ENCODE peak calls at places on chromosome 12, in four cellular contexts. One of them, this sample, is unnamed.

GRCh38 chr12:68348419-68348818 is 16.3 kb upstream of the MDM1 start:
- DNase-seq in A549: no peak
- DNase-seq in AG04449: no peak
- DNase-seq in heart left ventricle: no peak
- DNase-seq in this sample: no peak

GRCh38 chr12:49040364-49040855 is 20.2 kb downstream of the KMT2D start:
- DNase-seq in A549: no peak
- DNase-seq in AG04449: no peak
- DNase-seq in heart left ventricle: no peak
- DNase-seq in this sample: no peak

GRCh38 chr12:120196363-120196762 is 1.8 kb upstream of the GCN1 start:
- DNase-seq in A549: no peak
- DNase-seq in AG04449: no peak
- DNase-seq in heart left ventricle: no peak
- DNase-seq in this sample: peak

GRCh38 chr12:92139634-92140555 is 5.8 kb downstream of the BTG1 start:
- DNase-seq in A549: no peak
- DNase-seq in AG04449: no peak
- DNase-seq in heart left ventricle: no peak
- DNase-seq in this sample: no peak

GRCh38 chr12:13727707-13728147 is 253.7 kb downstream of the GRIN2B start:
- DNase-seq in A549: no peak
- DNase-seq in AG04449: no peak
- DNase-seq in heart left ventricle: no peak
- DNase-seq in this sample: no peak

GRCh38 chr12:94677778-94678177 is 27.4 kb upstream of the TMCC3 start:
- DNase-seq in A549: no peak
- DNase-seq in AG04449: no peak
- DNase-seq in heart left ventricle: no peak
- DNase-seq in this sample: no peak

GRCh38 chr12:14239350-14239934 is 126.0 kb upstream of the ATF7IP start:
- DNase-seq in A549: no peak
- DNase-seq in AG04449: no peak
- DNase-seq in heart left ventricle: peak
- DNase-seq in this sample: no peak

GRCh38 chr12:77685112-77685511 is 145.6 kb upstream of the NAV3 start:
- DNase-seq in A549: peak
- DNase-seq in AG04449: peak
- DNase-seq in heart left ventricle: peak
- DNase-seq in this sample: no peak

GRCh38 chr12:25718081-25718731 is 165.1 kb upstream of the LMNTD1 start:
- DNase-seq in A549: no peak
- DNase-seq in AG04449: no peak
- DNase-seq in heart left ventricle: no peak
- DNase-seq in this sample: no peak

GRCh38 chr12:39354955-39355354 is 88.0 kb downstream of the KIF21A start:
- DNase-seq in A549: no peak
- DNase-seq in AG04449: no peak
- DNase-seq in heart left ventricle: no peak
- DNase-seq in this sample: no peak

GRCh38 chr12:62841841-62842240 is 93.1 kb downstream of the PPM1H start:
- DNase-seq in A549: no peak
- DNase-seq in AG04449: no peak
- DNase-seq in heart left ventricle: no peak
- DNase-seq in this sample: no peak

GRCh38 chr12:120094485-120094884 is 22.1 kb downstream of the RAB35 start:
- DNase-seq in A549: no peak
- DNase-seq in AG04449: no peak
- DNase-seq in heart left ventricle: no peak
- DNase-seq in this sample: no peak

GRCh38 chr12:52701281-52701680 is 2.0 kb downstream of the KRT77 start:
- DNase-seq in A549: no peak
- DNase-seq in AG04449: no peak
- DNase-seq in heart left ventricle: no peak
- DNase-seq in this sample: no peak

GRCh38 chr12:29961231-29961630 is 177.5 kb upstream of the TMTC1 start:
- DNase-seq in A549: no peak
- DNase-seq in AG04449: no peak
- DNase-seq in heart left ventricle: no peak
- DNase-seq in this sample: no peak

GRCh38 chr12:46387697-46388096 is 15.1 kb upstream of the SLC38A2 start:
- DNase-seq in A549: no peak
- DNase-seq in AG04449: no peak
- DNase-seq in heart left ventricle: no peak
- DNase-seq in this sample: no peak

GRCh38 chr12:104863549-104863948 is 94.5 kb downstream of the SLC41A2 start:
- DNase-seq in A549: no peak
- DNase-seq in AG04449: no peak
- DNase-seq in heart left ventricle: no peak
- DNase-seq in this sample: no peak

GRCh38 chr12:46266382-46266791 is 2.5 kb downstream of the SLC38A1 start:
- DNase-seq in A549: peak
- DNase-seq in AG04449: no peak
- DNase-seq in heart left ventricle: no peak
- DNase-seq in this sample: peak

GRCh38 chr12:39341179-39341578 is 101.7 kb downstream of the KIF21A start:
- DNase-seq in A549: no peak
- DNase-seq in AG04449: no peak
- DNase-seq in heart left ventricle: no peak
- DNase-seq in this sample: no peak

GRCh38 chr12:100779191-100779590 is 15.4 kb upstream of the ANO4 start:
- DNase-seq in A549: no peak
- DNase-seq in AG04449: no peak
- DNase-seq in heart left ventricle: no peak
- DNase-seq in this sample: no peak

GRCh38 chr12:8734873-8735381 is 37.1 kb downstream of the RIMKLB start:
- DNase-seq in A549: no peak
- DNase-seq in AG04449: peak
- DNase-seq in heart left ventricle: no peak
- DNase-seq in this sample: no peak

GRCh38 chr12:94208433-94208921 is 60.1 kb downstream of the PLXNC1 start:
- DNase-seq in A549: no peak
- DNase-seq in AG04449: no peak
- DNase-seq in heart left ventricle: no peak
- DNase-seq in this sample: no peak

GRCh38 chr12:47343684-47344567 is 264.2 kb upstream of the AMIGO2 start:
- DNase-seq in A549: no peak
- DNase-seq in AG04449: peak
- DNase-seq in heart left ventricle: no peak
- DNase-seq in this sample: no peak

GRCh38 chr12:119804011-119804641 is 73.0 kb downstream of the CIT start:
- DNase-seq in A549: peak
- DNase-seq in AG04449: no peak
- DNase-seq in heart left ventricle: peak
- DNase-seq in this sample: peak

GRCh38 chr12:128069359-128069997 is 197.5 kb upstream of the TMEM132C start:
- DNase-seq in A549: peak
- DNase-seq in AG04449: peak
- DNase-seq in heart left ventricle: no peak
- DNase-seq in this sample: peak

GRCh38 chr12:96237465-96238077 is 43.4 kb downstream of the ELK3 start:
- DNase-seq in A549: no peak
- DNase-seq in AG04449: peak
- DNase-seq in heart left ventricle: peak
- DNase-seq in this sample: no peak

GRCh38 chr12:129005416-129005815 is 152.1 kb downstream of the GLT1D1 start:
- DNase-seq in A549: no peak
- DNase-seq in AG04449: no peak
- DNase-seq in heart left ventricle: no peak
- DNase-seq in this sample: no peak

GRCh38 chr12:117261267-117261666 is 71.0 kb upstream of the FBXO21 start:
- DNase-seq in A549: no peak
- DNase-seq in AG04449: no peak
- DNase-seq in heart left ventricle: no peak
- DNase-seq in this sample: no peak

GRCh38 chr12:818733-819132 is 66.4 kb downstream of the WNK1 start:
- DNase-seq in A549: no peak
- DNase-seq in AG04449: no peak
- DNase-seq in heart left ventricle: no peak
- DNase-seq in this sample: no peak

GRCh38 chr12:84760091-84760490 is 152.5 kb downstream of the SLC6A15 start:
- DNase-seq in A549: no peak
- DNase-seq in AG04449: no peak
- DNase-seq in heart left ventricle: no peak
- DNase-seq in this sample: no peak
- TF ChIP-seq CTCF in A549: no peak
- TF ChIP-seq CTCF in AG04449: no peak
- TF ChIP-seq CTCF in heart left ventricle: no peak
- TF ChIP-seq CTCF in this sample: no peak

GRCh38 chr12:64256166-64256800 is 34.2 kb upstream of the KICS2 start:
- DNase-seq in A549: no peak
- DNase-seq in AG04449: no peak
- DNase-seq in heart left ventricle: no peak
- DNase-seq in this sample: peak
- TF ChIP-seq CTCF in A549: peak
- TF ChIP-seq CTCF in AG04449: peak
- TF ChIP-seq CTCF in heart left ventricle: peak
- TF ChIP-seq CTCF in this sample: peak

DNA sequence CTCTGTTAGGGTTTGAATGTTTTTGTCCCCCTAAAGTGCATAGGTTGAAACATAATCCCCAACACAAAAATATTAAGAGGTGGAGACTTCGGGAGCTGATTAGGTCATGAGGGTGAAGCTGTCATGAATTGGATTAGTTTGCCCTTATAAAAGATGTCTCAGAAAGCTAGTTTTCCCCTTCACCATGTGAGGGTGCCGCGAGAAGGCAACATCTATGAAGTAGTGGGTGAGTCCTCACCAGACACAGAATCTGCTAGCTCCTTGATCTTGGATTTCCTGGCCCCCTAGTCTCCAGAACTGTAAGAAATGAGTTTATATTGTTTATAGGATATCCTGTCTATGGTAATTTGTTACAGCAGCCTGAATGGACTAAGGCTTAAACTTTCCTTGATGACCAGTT is 301.5 kb upstream of the ATP2B1 start:
- DNase-seq in A549: no peak
- DNase-seq in AG04449: no peak
- DNase-seq in heart left ventricle: no peak
- DNase-seq in this sample: no peak
- TF ChIP-seq CTCF in A549: peak
- TF ChIP-seq CTCF in AG04449: no peak
- TF ChIP-seq CTCF in heart left ventricle: no peak
- TF ChIP-seq CTCF in this sample: no peak

DNA sequence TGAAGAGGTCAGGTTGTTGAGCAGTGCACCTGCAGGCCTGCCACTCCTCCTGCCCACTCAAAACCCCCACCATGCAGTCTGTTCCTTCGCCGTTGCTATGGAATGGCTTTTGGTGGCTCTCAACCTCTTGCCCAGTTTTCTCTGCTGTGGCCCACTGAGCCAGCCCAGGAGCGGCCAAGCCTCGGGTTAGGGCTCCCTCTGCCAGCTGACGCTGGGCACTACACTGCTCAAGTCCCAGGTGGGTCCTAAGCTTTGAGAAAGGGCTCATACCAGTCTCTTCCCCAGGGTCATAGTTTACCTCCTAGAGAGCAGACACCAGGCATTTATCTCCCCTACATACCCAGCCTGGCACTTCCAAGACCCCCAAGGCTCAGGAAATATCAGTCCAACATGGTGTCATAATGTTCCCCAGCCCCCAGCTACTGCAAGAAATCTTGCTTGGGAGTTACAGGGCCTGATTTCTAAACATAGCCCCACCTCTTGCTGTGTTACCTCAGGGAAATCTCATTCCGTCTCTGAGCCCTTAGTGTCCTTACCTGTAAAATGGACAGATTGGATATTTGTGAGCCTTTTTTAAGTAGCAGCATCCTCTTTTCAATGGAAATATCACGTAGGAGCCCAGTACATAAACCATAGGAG is 59.4 kb downstream of the TSPAN11 start:
- DNase-seq in A549: peak
- DNase-seq in AG04449: no peak
- DNase-seq in heart left ventricle: peak
- DNase-seq in this sample: peak
- TF ChIP-seq CTCF in A549: peak
- TF ChIP-seq CTCF in AG04449: peak
- TF ChIP-seq CTCF in heart left ventricle: peak
- TF ChIP-seq CTCF in this sample: peak

DNA sequence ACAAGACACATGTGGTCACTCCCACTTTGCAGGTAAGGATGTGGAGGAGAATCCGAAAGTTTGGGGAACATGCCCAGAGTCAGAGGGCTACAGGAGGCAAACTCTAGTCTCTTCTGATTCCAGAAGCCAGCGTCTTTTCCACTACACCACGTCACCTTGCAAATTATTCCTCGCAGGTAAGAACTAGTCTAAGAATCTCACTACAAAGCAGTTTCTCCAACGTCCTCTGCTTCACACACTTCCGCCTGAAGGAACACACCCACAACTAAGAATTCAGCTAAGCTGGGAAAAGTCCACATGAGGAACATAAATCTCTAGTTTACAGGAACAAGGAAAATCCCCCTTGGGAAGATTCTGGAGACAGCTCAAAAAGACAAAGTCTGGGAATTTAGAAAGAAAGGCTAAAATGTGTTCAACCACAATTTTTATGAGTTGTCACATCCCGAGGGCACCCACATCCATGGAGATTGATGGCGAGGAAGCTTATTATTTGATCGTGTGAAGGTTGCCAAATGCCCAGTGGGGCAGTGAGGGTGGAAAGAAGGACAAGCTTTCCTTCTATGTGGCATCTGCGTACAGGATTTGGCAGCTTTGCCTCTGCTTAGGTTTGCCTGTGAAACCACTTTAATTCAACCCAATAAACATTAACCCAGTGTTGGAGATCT is 780.2 kb upstream of the TBX3 start:
- DNase-seq in A549: no peak
- DNase-seq in AG04449: no peak
- DNase-seq in heart left ventricle: no peak
- DNase-seq in this sample: no peak
- TF ChIP-seq CTCF in A549: no peak
- TF ChIP-seq CTCF in AG04449: no peak
- TF ChIP-seq CTCF in heart left ventricle: no peak
- TF ChIP-seq CTCF in this sample: no peak

GRCh38 chr12:90013409-90013808 is 304.8 kb upstream of the ATP2B1 start:
- DNase-seq in A549: no peak
- DNase-seq in AG04449: no peak
- DNase-seq in heart left ventricle: no peak
- DNase-seq in this sample: no peak
- TF ChIP-seq CTCF in A549: no peak
- TF ChIP-seq CTCF in AG04449: peak
- TF ChIP-seq CTCF in heart left ventricle: no peak
- TF ChIP-seq CTCF in this sample: peak